ENCODE peak calls at places on chromosomes 12 and 14, in nine cellular contexts. D is stimulated activated CD8-positive, alpha-beta memory T cell treated with anti-CD3 and anti-CD28 coated beads, Interleukin-4, amount 100 ng/mL, for 1 hour; F is NCI-H748 treated with DMSO at 0.1 percent for 48 hours; L is T follicular helper cell; G is NCI-H345; M is ureter; N is fibroblast of lung; X is GM23338; Z is WTC11. K is an unnamed sample.

GRCh38 chr12:8992086-8992409 is 2.7 kb downstream of the KLRG1 start:
- DNase-seq in X (no peak), N (no peak), L (no peak), M (no peak), D (no peak), F (no peak), Z (no peak), G (no peak), K (no peak)

GRCh38 chr12:50764116-50764860 is 387 bp downstream of the ATF1 start:
- DNase-seq in F (peak), G (peak), N (peak), X (peak), Z (peak), D (peak), M (peak), L (peak), K (peak)

GRCh38 chr12:13038491-13039161 is 5.6 kb upstream of the FAM234B start:
- DNase-seq in N (peak), M (no peak), X (no peak), D (no peak), L (no peak), F (no peak), G (no peak), Z (no peak), K (peak)

GRCh38 chr12:108394196-108394595 is 55.1 kb upstream of the CMKLR1 start:
- DNase-seq in N (no peak), L (no peak), M (no peak), D (no peak), G (no peak), X (no peak), F (no peak), Z (no peak), K (peak)

GRCh38 chr12:27186240-27186839 is 57.7 kb upstream of the STK38L start:
- DNase-seq in M (no peak), L (no peak), Z (no peak), D (no peak), N (peak), G (no peak), F (no peak), X (no peak), K (peak)

GRCh38 chr14:77126074-77126325 is 15.6 kb downstream of the ZDHHC22 start:
- DNase-seq in N (no peak), F (no peak), D (no peak), Z (no peak), G (no peak), L (no peak), X (no peak), M (no peak), K (no peak)

GRCh38 chr12:109779382-109779781 is 53.8 kb downstream of the TRPV4 start:
- DNase-seq in M (no peak), F (no peak), X (no peak), L (no peak), N (no peak), G (no peak), D (no peak), Z (no peak), K (no peak)

GRCh38 chr14:85234626-85235025 is 295.3 kb upstream of the FLRT2 start:
- DNase-seq in N (no peak), F (no peak), G (no peak), X (no peak), L (no peak), M (no peak), D (no peak), Z (no peak), K (no peak)

GRCh38 chr12:6183689-6184441 is 16.3 kb upstream of the CD9 start:
- DNase-seq in G (no peak), M (no peak), N (peak), X (no peak), F (no peak), L (no peak), D (no peak), Z (no peak), K (peak)

GRCh38 chr12:82203076-82203475 is 155.1 kb downstream of the CCDC59 start:
- DNase-seq in D (no peak), N (no peak), L (no peak), G (no peak), Z (no peak), F (no peak), M (no peak), X (no peak), K (no peak)

GRCh38 chr14:96170961-96171592 is 33.6 kb upstream of the BDKRB2 start:
- DNase-seq in M (no peak), D (no peak), L (no peak), N (no peak), Z (no peak), F (no peak), X (no peak), G (no peak), K (no peak)

GRCh38 chr14:94346841-94347240 is 23.7 kb upstream of the SERPINA6 start:
- DNase-seq in L (no peak), X (no peak), D (no peak), Z (no peak), G (no peak), N (no peak), F (no peak), M (no peak), K (no peak)

GRCh38 chr14:100404419-100404818 is 81.3 kb downstream of the SLC25A47 start:
- DNase-seq in L (no peak), Z (no peak), D (no peak), G (no peak), M (no peak), X (no peak), F (no peak), N (no peak), K (no peak)